ENCODE peak calls at places on chromosomes 16 and 17, in seven cellular contexts. C is astrocyte, N is hepatocyte, I is H9, Q is DND-41, B is PC-9, H is GM12878. T is an unnamed sample.

GRCh38 chr16:48091077-48091476 is 64.7 kb downstream of the ABCC12 start:
- DNase-seq in C (no peak), N (no peak), I (no peak), Q (no peak), B (no peak), H (no peak), T (no peak)

GRCh38 chr16:84754353-84754856 is 54.6 kb downstream of the USP10 start:
- DNase-seq in C (peak), N (peak), I (peak), Q (peak), B (peak), H (peak), T (peak)

GRCh38 chr16:80200079-80200478 is 340.7 kb upstream of the DYNLRB2 start:
- DNase-seq in C (no peak), N (no peak), I (no peak), Q (no peak), B (no peak), H (no peak), T (no peak)

GRCh38 chr17:5541610-5542202 is 42.6 kb downstream of the NLRP1 start:
- DNase-seq in C (no peak), N (no peak), I (peak), Q (no peak), B (no peak), H (no peak), T (no peak)

GRCh38 chr17:35900693-35901487 is 20.7 kb upstream of the CCL5 start:
- DNase-seq in C (no peak), N (peak), I (no peak), Q (no peak), B (peak), H (no peak), T (peak)

GRCh38 chr17:60473788-60474187 is 51.5 kb downstream of the CHCT1 start:
- DNase-seq in C (no peak), N (no peak), I (no peak), Q (no peak), B (no peak), H (no peak), T (peak)

GRCh38 chr16:25633549-25633948 is 58.2 kb upstream of the HS3ST4 start:
- DNase-seq in C (no peak), N (peak), I (no peak), Q (no peak), B (peak), H (no peak), T (peak)

GRCh38 chr17:8799001-8799850 is at the start of gene MFSD6L:
- DNase-seq in C (no peak), N (peak), I (peak), Q (no peak), B (no peak), H (no peak), T (no peak)

GRCh38 chr16:46629331-46629843 is 8.2 kb upstream of the SHCBP1 start:
- DNase-seq in C (peak), N (peak), I (peak), Q (no peak), B (peak), H (no peak), T (peak)

GRCh38 chr17:65588194-65588808 is 26.9 kb upstream of the AXIN2 start:
- DNase-seq in C (no peak), N (peak), I (no peak), Q (no peak), B (peak), H (no peak), T (no peak)

GRCh38 chr17:78484300-78485159 is 92.7 kb downstream of the DNAH17 start:
- DNase-seq in C (no peak), N (peak), I (peak), Q (no peak), B (peak), H (no peak), T (peak)

GRCh38 chr17:5695480-5695879 is 111.2 kb upstream of the NLRP1 start:
- DNase-seq in C (no peak), N (no peak), I (peak), Q (no peak), B (no peak), H (no peak), T (no peak)

GRCh38 chr17:43528319-43528987 is 17.7 kb downstream of the ETV4 start:
- DNase-seq in C (peak), N (no peak), I (no peak), Q (no peak), B (peak), H (no peak), T (no peak)
- H2AFZ ChIP-seq in C (no peak), N (no peak), I (no peak), Q (no peak), B (no peak), H (no peak), T (no peak)

GRCh38 chr17:74951680-74952421 is 16.2 kb downstream of the OTOP3 start:
- DNase-seq in C (no peak), N (no peak), I (peak), Q (no peak), B (no peak), H (no peak), T (no peak)

GRCh38 chr17:74954115-74954514 is 18.4 kb downstream of the OTOP3 start:
- DNase-seq in C (no peak), N (no peak), I (no peak), Q (no peak), B (no peak), H (no peak), T (no peak)

GRCh38 chr17:74953129-74953687 is 17.5 kb downstream of the OTOP3 start:
- DNase-seq in C (no peak), N (peak), I (no peak), Q (no peak), B (no peak), H (no peak), T (no peak)

GRCh38 chr17:74951065-74951464 is 15.4 kb downstream of the OTOP3 start:
- DNase-seq in C (no peak), N (no peak), I (no peak), Q (no peak), B (no peak), H (no peak), T (no peak)

GRCh38 chr17:74952431-74953128 is 16.9 kb downstream of the OTOP3 start:
- DNase-seq in C (no peak), N (no peak), I (no peak), Q (no peak), B (no peak), H (no peak), T (no peak)
- H2AFZ ChIP-seq in C (no peak), N (no peak), I (no peak), Q (no peak), B (no peak), H (no peak), T (no peak)

DNA sequence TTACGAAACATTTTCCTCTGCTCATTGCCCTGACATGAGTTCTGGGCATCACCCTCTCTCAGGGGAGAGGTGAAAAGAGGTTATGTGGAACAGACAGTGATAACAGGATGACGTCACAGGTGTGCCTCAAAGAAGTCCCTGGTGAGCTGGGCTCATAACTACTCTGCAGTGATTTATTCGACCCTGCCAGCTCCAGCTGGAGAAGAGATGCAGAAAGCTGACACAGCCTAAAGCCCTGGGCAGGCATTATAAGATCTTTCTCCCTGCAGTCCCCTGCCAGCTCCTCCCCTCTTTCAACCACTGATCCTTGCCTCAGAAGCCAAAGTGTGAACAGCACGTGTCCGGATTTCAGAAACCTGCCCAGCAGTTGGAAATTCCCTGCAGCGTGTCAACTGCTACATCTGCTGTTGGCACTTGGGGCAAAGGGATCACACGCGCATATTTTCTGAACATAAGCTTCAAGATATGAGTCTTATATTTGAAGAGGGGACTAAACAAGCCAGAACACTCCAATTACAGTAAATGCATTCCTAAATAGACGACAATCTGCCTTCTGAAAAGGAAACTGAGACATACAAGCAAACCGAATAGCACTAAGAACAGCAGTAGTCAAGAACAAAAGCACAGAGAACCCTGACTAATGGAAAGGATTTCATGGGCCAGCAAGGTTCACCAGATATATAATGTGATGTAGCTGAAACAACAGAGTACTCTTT is 80.5 kb downstream of the SMG6 start:
- DNase-seq in C (peak), N (peak), I (no peak), Q (no peak), B (no peak), H (peak), T (peak)
- H2AFZ ChIP-seq in C (no peak), N (no peak), I (no peak), Q (no peak), B (no peak), H (peak), T (no peak)

GRCh38 chr16:81493755-81494433 is 49.3 kb downstream of the CMIP start:
- DNase-seq in C (peak), N (peak), I (no peak), Q (no peak), B (peak), H (no peak), T (peak)

GRCh38 chr16:81492307-81492706 is 47.7 kb downstream of the CMIP start:
- DNase-seq in C (no peak), N (no peak), I (no peak), Q (no peak), B (peak), H (no peak), T (peak)

GRCh38 chr16:81491522-81492188 is 47.0 kb downstream of the CMIP start:
- DNase-seq in C (peak), N (no peak), I (no peak), Q (no peak), B (no peak), H (no peak), T (peak)

GRCh38 chr16:81494434-81494806 is 49.8 kb downstream of the CMIP start:
- DNase-seq in C (no peak), N (no peak), I (no peak), Q (no peak), B (no peak), H (no peak), T (no peak)

DNA sequence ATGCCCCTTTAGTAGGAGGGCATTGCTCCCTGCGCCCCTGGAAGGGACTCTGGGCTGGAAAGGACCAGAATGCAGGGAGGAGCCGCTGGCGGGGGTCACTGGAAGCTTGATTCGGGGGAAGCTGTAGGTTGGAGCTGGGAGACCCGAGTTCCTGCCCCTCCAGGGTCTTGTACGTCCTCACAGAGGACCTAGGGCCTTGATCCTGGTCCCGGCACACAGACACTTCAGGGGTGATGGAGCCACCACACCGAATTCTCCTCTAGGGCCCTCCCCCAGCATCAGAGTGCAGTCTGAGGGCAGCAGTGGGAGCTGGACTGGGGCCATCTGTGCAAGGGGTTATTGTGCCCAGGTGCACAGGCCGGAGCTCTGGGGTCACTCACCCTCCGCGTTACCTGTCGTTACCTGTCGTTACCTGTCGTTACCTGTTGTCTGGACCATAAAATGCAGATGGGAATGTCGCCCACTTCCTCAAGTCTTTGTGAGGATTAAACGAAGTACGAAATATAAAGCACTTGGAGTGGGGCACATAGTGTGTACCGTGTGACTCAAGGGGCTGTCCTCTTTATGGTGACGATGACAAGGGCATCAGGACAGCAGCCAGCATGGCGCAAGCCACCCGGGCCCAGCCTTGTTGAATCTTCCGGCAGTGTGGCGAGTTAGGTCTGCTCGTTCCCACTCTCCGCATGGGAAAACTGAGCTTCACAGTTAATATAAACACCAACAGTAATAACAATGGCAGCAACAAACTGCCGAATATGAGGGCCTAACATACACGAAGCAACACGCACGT is 48.6 kb downstream of the CMIP start:
- DNase-seq in C (no peak), N (no peak), I (no peak), Q (no peak), B (peak), H (no peak), T (no peak)
- H2AFZ ChIP-seq in C (no peak), N (no peak), I (no peak), Q (no peak), B (no peak), H (no peak), T (no peak)

GRCh38 chr16:57141822-57142631 is 43.8 kb downstream of the PSME3IP1 start:
- DNase-seq in C (no peak), N (no peak), I (no peak), Q (peak), B (no peak), H (no peak), T (no peak)
- H2AFZ ChIP-seq in C (no peak), N (no peak), I (no peak), Q (no peak), B (no peak), H (no peak), T (no peak)

GRCh38 chr16:22092143-22092933 is at the start of gene VWA3A:
- DNase-seq in C (peak), N (peak), I (peak), Q (no peak), B (peak), H (no peak), T (peak)

GRCh38 chr16:22088642-22089041 is 3.7 kb upstream of the VWA3A start:
- DNase-seq in C (no peak), N (no peak), I (no peak), Q (no peak), B (no peak), H (no peak), T (no peak)

GRCh38 chr16:22093952-22094351 is 1.6 kb downstream of the VWA3A start:
- DNase-seq in C (no peak), N (no peak), I (no peak), Q (no peak), B (no peak), H (no peak), T (no peak)

GRCh38 chr16:22089910-22090309 is 2.4 kb upstream of the VWA3A start:
- DNase-seq in C (no peak), N (no peak), I (no peak), Q (no peak), B (no peak), H (no peak), T (no peak)

GRCh38 chr16:22091721-22092120 is 620 bp upstream of the VWA3A start:
- DNase-seq in C (no peak), N (no peak), I (no peak), Q (no peak), B (no peak), H (no peak), T (no peak)
- H2AFZ ChIP-seq in C (no peak), N (no peak), I (no peak), Q (no peak), B (no peak), H (no peak), T (no peak)

GRCh38 chr17:28728364-28729200 is at the start of gene NEK8:
- DNase-seq in C (peak), N (peak), I (peak), Q (peak), B (peak), H (peak), T (peak)
- H2AFZ ChIP-seq in C (peak), N (peak), I (no peak), Q (peak), B (peak), H (peak), T (peak)

GRCh38 chr16:14308357-14308723 is 237.2 kb downstream of the MRTFB start:
- DNase-seq in C (no peak), N (no peak), I (no peak), Q (no peak), B (no peak), H (no peak), T (peak)

GRCh38 chr16:14307623-14308356 is 236.7 kb downstream of the MRTFB start:
- DNase-seq in C (no peak), N (no peak), I (no peak), Q (peak), B (peak), H (no peak), T (peak)

GRCh38 chr16:14309001-14309886 is 238.1 kb downstream of the MRTFB start:
- DNase-seq in C (no peak), N (peak), I (peak), Q (peak), B (peak), H (no peak), T (peak)

GRCh38 chr16:14310519-14310991 is 239.4 kb downstream of the MRTFB start:
- DNase-seq in C (no peak), N (no peak), I (peak), Q (peak), B (peak), H (peak), T (peak)

GRCh38 chr16:14309906-14310305 is 238.8 kb downstream of the MRTFB start:
- DNase-seq in C (peak), N (no peak), I (no peak), Q (no peak), B (peak), H (no peak), T (peak)
- H2AFZ ChIP-seq in C (no peak), N (no peak), I (no peak), Q (peak), B (no peak), H (no peak), T (no peak)

GRCh38 chr17:12977008-12977751 is 40.6 kb downstream of the ELAC2 start:
- DNase-seq in C (peak), N (no peak), I (peak), Q (no peak), B (no peak), H (no peak), T (peak)

GRCh38 chr17:12973496-12974318 is 44.1 kb downstream of the ELAC2 start:
- DNase-seq in C (peak), N (peak), I (peak), Q (no peak), B (no peak), H (no peak), T (peak)

GRCh38 chr17:12979255-12979654 is 38.6 kb downstream of the ELAC2 start:
- DNase-seq in C (no peak), N (no peak), I (no peak), Q (no peak), B (no peak), H (no peak), T (no peak)

GRCh38 chr17:12979826-12980500 is 37.9 kb downstream of the ELAC2 start:
- DNase-seq in C (peak), N (no peak), I (no peak), Q (no peak), B (no peak), H (no peak), T (peak)

DNA sequence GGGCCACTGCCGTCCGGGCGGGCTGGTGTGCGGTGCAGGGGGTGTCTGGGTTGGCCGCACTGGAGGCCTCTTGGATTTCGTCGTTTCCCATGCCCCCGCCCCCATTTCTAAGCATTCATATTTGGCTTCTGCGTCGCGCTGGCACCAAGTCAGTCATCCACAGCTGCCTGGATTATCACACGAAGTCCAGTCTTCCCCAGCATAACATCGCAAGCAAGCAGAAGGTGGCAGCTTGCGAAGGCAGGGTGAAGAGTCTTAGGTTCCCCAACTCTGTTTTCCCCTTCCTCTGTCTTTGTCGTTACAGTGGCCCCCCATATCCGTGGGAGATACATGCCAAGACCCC is 43.5 kb downstream of the ELAC2 start:
- DNase-seq in C (peak), N (no peak), I (no peak), Q (no peak), B (no peak), H (no peak), T (no peak)
- H2AFZ ChIP-seq in C (peak), N (peak), I (no peak), Q (no peak), B (no peak), H (no peak), T (peak)

GRCh38 chr17:79760197-79760906 is 17.6 kb upstream of the CBX2 start:
- DNase-seq in C (no peak), N (no peak), I (no peak), Q (peak), B (no peak), H (no peak), T (no peak)
- H2AFZ ChIP-seq in C (peak), N (no peak), I (no peak), Q (no peak), B (no peak), H (peak), T (no peak)